ENCODE peak calls at places on chromosome X, in four cellular contexts. R is HepG2, G is A549, Y is upper lobe of left lung. J is an unnamed sample.

GRCh38 chrX:103464071-103464773 is 55.1 kb downstream of the RAB40A start:
- DNase-seq in R (peak; percentile 10), Y (no peak), G (peak; percentile 54), J (no peak)

GRCh38 chrX:119075271-119075670 is 2.5 kb downstream of the CT47C1 start:
- DNase-seq in G (no peak), R (no peak), Y (no peak), J (no peak)

GRCh38 chrX:68832101-68832416 is 3.2 kb downstream of the EFNB1 start:
- DNase-seq in G (no peak), R (no peak), Y (peak; percentile 34), J (peak; percentile 45)

GRCh38 chrX:77014655-77015377 is 432.4 kb upstream of the FGF16 start:
- DNase-seq in G (peak; percentile 31), R (peak; percentile 74), Y (no peak), J (no peak)

GRCh38 chrX:52594658-52595057 is 60.0 kb downstream of the SSX7 start:
- DNase-seq in Y (no peak), G (no peak), R (no peak), J (no peak)

GRCh38 chrX:926070-926469 is 286.4 kb downstream of the CRLF2 start:
- DNase-seq in Y (no peak), G (no peak), R (no peak), J (no peak)

GRCh38 chrX:123884809-123885408 is 25.1 kb downstream of the XIAP start:
- DNase-seq in G (peak; percentile 66), Y (no peak), R (peak; percentile 31), J (no peak)

GRCh38 chrX:134452591-134452990 is 7.4 kb upstream of the HPRT1 start:
- DNase-seq in Y (no peak), R (no peak), G (no peak), J (no peak)

GRCh38 chrX:140766024-140766611 is 56.6 kb downstream of the LINC00632 start:
- DNase-seq in Y (peak; percentile 22), R (peak; percentile 27), G (peak; percentile 68), J (peak; percentile 37)

GRCh38 chrX:136865270-136866168 is 15.0 kb downstream of the RBMX start:
- DNase-seq in G (no peak), R (no peak), Y (no peak), J (no peak)

GRCh38 chrX:78139160-78140123 is at the start of gene TAF9B:
- DNase-seq in G (peak; percentile 84), Y (peak; percentile 83), R (peak; percentile 71), J (peak; percentile 83)

GRCh38 chrX:94854251-94854650 is 1180.2 kb downstream of the FAM133A start:
- DNase-seq in R (no peak), G (no peak), Y (no peak), J (no peak)

GRCh38 chrX:153688900-153689590 is 1.3 kb downstream of the SLC6A8 start:
- DNase-seq in G (no peak), R (no peak), Y (no peak), J (peak; percentile 57)

GRCh38 chrX:150364347-150365050 is 1.4 kb downstream of the MAMLD1 start:
- DNase-seq in G (peak; percentile 21), Y (no peak), R (no peak), J (no peak)

GRCh38 chrX:12329476-12329875 is 191.2 kb downstream of the FRMPD4 start:
- DNase-seq in G (no peak), R (no peak), Y (no peak), J (no peak)

GRCh38 chrX:42485621-42486020 is 292.3 kb downstream of the PPP1R2C start:
- DNase-seq in G (no peak), R (no peak), Y (no peak), J (no peak)

GRCh38 chrX:154369453-154370299 is 4.8 kb downstream of the FLNA start:
- DNase-seq in G (peak; percentile 93), Y (peak; percentile 83), R (peak; percentile 87), J (no peak)

GRCh38 chrX:30313322-30313721 is 4.1 kb upstream of the NR0B1 start:
- DNase-seq in G (no peak), R (peak; percentile 77), Y (no peak), J (no peak)

GRCh38 chrX:14777484-14777883 is 95.4 kb downstream of the FANCB start:
- DNase-seq in R (no peak), G (no peak), Y (no peak), J (no peak)

GRCh38 chrX:129790808-129791207 is 11.1 kb downstream of the SASH3 start:
- DNase-seq in G (no peak), Y (peak; percentile 13), R (no peak), J (no peak)

GRCh38 chrX:121823406-121823805 is 776.0 kb downstream of the GLUD2 start:
- DNase-seq in Y (no peak), R (no peak), G (no peak), J (no peak)

GRCh38 chrX:70479970-70480659 is 35.5 kb downstream of the DLG3 start:
- DNase-seq in G (peak; percentile 30), Y (no peak), R (no peak), J (peak; percentile 43)

GRCh38 chrX:17633546-17633945 is 103.7 kb upstream of the SCML1 start:
- DNase-seq in G (no peak), Y (no peak), R (no peak), J (no peak)

GRCh38 chrX:9789555-9789954 is 3.3 kb downstream of the SHROOM2 start:
- DNase-seq in Y (no peak), G (no peak), R (no peak), J (no peak)

GRCh38 chrX:153153516-153153915 is 25.6 kb upstream of the MAGEA1 start:
- DNase-seq in G (no peak), Y (no peak), R (no peak), J (no peak)

GRCh38 chrX:69032601-69033000 is 132.7 kb downstream of the PJA1 start:
- DNase-seq in Y (no peak), R (no peak), G (no peak), J (no peak)

GRCh38 chrX:53561912-53562311 is 124.6 kb downstream of the HUWE1 start:
- DNase-seq in G (no peak), Y (no peak), R (no peak), J (no peak)

GRCh38 chrX:127457161-127457560 is 595.0 kb downstream of the ACTRT1 start:
- DNase-seq in Y (no peak), G (no peak), R (no peak), J (no peak)

GRCh38 chrX:37380920-37381319 is 31.8 kb downstream of the PRRG1 start:
- DNase-seq in R (peak; percentile 25), G (peak; percentile 39), Y (no peak), J (no peak)

GRCh38 chrX:68498508-68499379 is at the start of gene YIPF6:
- DNase-seq in R (peak; percentile 55), G (peak; percentile 85), Y (peak; percentile 79), J (peak; percentile 79)

GRCh38 chrX:97984641-97985040 is 1100.9 kb downstream of the RPA4 start:
- DNase-seq in R (no peak), Y (no peak), G (no peak), J (no peak)

GRCh38 chrX:108811891-108812290 is 75.5 kb upstream of the IRS4 start:
- DNase-seq in G (no peak), Y (no peak), R (peak; percentile 5), J (no peak)

GRCh38 chrX:47026198-47026597 is 52.0 kb upstream of the RGN start:
- DNase-seq in R (no peak), Y (no peak), G (no peak), J (no peak)

GRCh38 chrX:13074297-13075262 is 30.2 kb upstream of the FAM9C start:
- DNase-seq in Y (no peak), R (no peak), G (no peak), J (no peak)

GRCh38 chrX:133640161-133641015 is 225.1 kb upstream of the GPC4 start:
- DNase-seq in G (no peak), Y (no peak), R (no peak), J (no peak)

GRCh38 chrX:129980540-129981206 is 1.8 kb upstream of the BCORL1 start:
- DNase-seq in Y (peak; percentile 72), R (peak; percentile 25), G (peak; percentile 44), J (peak; percentile 59)

DNA sequence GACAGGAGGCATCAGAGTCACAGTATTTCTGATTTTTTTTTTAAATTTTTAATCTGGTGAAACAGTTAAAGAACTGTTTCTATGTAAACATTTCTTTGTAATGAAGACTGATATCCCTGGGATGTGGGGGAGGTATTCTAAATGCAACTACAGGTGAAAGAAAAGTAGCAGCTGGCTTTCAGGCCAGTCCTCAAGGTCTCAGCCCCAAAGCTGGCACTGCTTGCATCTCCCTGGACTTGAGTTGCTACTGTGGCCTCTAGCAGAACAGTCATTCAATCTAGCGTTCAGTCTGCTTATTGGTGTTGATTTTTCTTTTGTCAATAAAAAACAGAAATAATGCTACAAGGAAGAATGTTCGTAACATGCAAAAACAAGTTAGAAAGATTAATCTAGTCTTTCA is 4.9 kb downstream of the MBNL3 start:
- DNase-seq in Y (no peak), G (no peak), R (no peak), J (no peak)
- H3K4me1 ChIP-seq in Y (peaks cover 9% of the 10 kb centered on the region), G (no peaks in the 10 kb centered on the region), R (peaks cover 80% of the 10 kb centered on the region), J (peaks cover 16% of the 10 kb centered on the region)

DNA sequence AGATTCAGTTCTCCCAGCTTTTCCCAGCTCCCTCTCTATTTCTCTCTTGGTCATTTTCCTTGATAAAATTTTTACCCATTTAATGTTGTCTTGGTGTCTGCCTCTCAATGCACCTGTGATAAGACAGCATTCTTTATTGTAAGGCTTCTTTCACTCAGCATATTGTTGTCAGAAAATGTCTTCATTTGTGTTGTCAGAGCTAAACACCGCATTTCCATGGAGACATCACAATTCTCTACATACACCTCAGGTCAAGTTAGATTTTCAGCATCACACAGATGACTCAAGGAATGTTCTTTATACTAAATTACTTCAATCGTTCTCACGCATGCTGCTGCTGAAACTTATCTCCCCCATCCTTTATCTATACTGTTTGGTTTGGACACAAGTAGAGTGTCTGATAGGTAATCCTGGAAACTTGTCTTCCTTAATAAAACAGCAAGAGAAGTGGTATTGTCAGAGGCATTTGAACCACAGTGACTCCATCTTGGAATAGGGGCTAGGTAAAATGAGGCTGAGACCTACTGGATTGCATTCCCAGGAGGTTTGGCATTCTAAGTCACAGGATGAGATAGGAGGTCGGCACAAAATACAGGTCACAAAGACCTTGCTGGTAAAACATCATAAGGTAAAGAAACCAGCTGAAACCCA is 41.3 kb upstream of the EFHC2 start:
- DNase-seq in R (no peak), Y (no peak), G (peak; percentile 2), J (no peak)
- TF ChIP-seq EP300 in R (no peak), Y (no peak), G (no peak), J (no peak)

GRCh38 chrX:151727346-151727745 is 7.2 kb upstream of the CNGA2 start:
- DNase-seq in R (no peak), G (no peak), Y (no peak), J (no peak)
- H3K4me1 ChIP-seq in R (no peaks in the 10 kb centered on the region), G (no peaks in the 10 kb centered on the region), Y (no peaks in the 10 kb centered on the region), J (peaks cover 5% of the 10 kb centered on the region)

GRCh38 chrX:21757960-21758359 is at the start of gene SMPX:
- DNase-seq in R (no peak), Y (no peak), G (no peak), J (no peak)
- TF ChIP-seq EP300 in R (no peak), Y (no peak), G (no peak), J (no peak)

GRCh38 chrX:45783002-45783401 is 582.3 kb upstream of the DIPK2B start:
- DNase-seq in R (no peak), G (no peak), Y (no peak), J (no peak)
- H3K4me1 ChIP-seq in R (no peaks in the 10 kb centered on the region), G (peaks cover 66% of the 10 kb centered on the region), Y (no peaks in the 10 kb centered on the region), J (no peaks in the 10 kb centered on the region)

GRCh38 chrX:44306336-44306735 is 37.1 kb downstream of the EFHC2 start:
- DNase-seq in R (no peak), G (peak; percentile 9), Y (no peak), J (peak; percentile 37)
- TF ChIP-seq EP300 in R (no peak), G (no peak), Y (no peak), J (no peak)